ENCODE peak calls at places on chromosomes 4 and X, in four cellular contexts. T, D, F and Z are unnamed samples.

GRCh38 chr4:53306729-53307128 is 59.1 kb downstream of the SCFD2 start:
- DNase-seq in D (no peak), F (no peak), T (peak; percentile 45), Z (no peak)

GRCh38 chr4:95193391-95194224 is 355.2 kb downstream of the UNC5C start:
- DNase-seq in D (no peak), F (no peak), T (no peak), Z (no peak)

GRCh38 chr4:116015549-116015948 is 902.1 kb upstream of the NDST4 start:
- DNase-seq in D (no peak), F (no peak), T (no peak), Z (no peak)

GRCh38 chr4:140096921-140097320 is 57.1 kb downstream of the MAML3 start:
- DNase-seq in D (no peak), F (no peak), T (peak; percentile 44), Z (no peak)

GRCh38 chrX:18582910-18583493 is 88.9 kb downstream of the RS1 start:
- DNase-seq in F (peak; percentile 19), D (no peak), T (peak; percentile 10), Z (no peak)

GRCh38 chr4:8907596-8908205 is 36.1 kb upstream of the HMX1 start:
- DNase-seq in F (no peak), T (no peak), D (peak; percentile 24), Z (peak; percentile 39)

GRCh38 chrX:63250253-63250868 is 100.8 kb downstream of the SPIN4 start:
- DNase-seq in T (peak; percentile 85), F (peak; percentile 85), D (peak; percentile 38), Z (no peak)

GRCh38 chrX:101550362-101550761 is at the start of gene ARMCX1:
- DNase-seq in F (peak; percentile 65), D (peak; percentile 75), T (peak; percentile 74), Z (peak; percentile 23)

GRCh38 chr4:98643760-98644159 is 14.7 kb downstream of the TSPAN5 start:
- DNase-seq in T (no peak), F (no peak), D (no peak), Z (no peak)

GRCh38 chr4:38154251-38154650 is 194.1 kb downstream of the PTTG2 start:
- DNase-seq in D (no peak), F (no peak), T (peak; percentile 47), Z (no peak)

GRCh38 chr4:24557036-24558022 is 27.0 kb downstream of the DHX15 start:
- DNase-seq in F (no peak), D (no peak), T (peak; percentile 63), Z (no peak)

GRCh38 chr4:74545488-74545887 is 100.6 kb downstream of the AREG start:
- DNase-seq in F (no peak), D (no peak), T (no peak), Z (no peak)

GRCh38 chr4:137370699-137371098 is 161.6 kb downstream of the PCDH18 start:
- DNase-seq in T (peak; percentile 26), F (no peak), D (no peak), Z (no peak)

GRCh38 chr4:38609614-38610013 is 54.4 kb upstream of the KLF3 start:
- DNase-seq in D (peak; percentile 31), T (no peak), F (peak; percentile 20), Z (no peak)

GRCh38 chr4:185219551-185220344 is 10.3 kb downstream of the SNX25 start:
- DNase-seq in F (no peak), T (peak; percentile 78), D (no peak), Z (no peak)

DNA sequence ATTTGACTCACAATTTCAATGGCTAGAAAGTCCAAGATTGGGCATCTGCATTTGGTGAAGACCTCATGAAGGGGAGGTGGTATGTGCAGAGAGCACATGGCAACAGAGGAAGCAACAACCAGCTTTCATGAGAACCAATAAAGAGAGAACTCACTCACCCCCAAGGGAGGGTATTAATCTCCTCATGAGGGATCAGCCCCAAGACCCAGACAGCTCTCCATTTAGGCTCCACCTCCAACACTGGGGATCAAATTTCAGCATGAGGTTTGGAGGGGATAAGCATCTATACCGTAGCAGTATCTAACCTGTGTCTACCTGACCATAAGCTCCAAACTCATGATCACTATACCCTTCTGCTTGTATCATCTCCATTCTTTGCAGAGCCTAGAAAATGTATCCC is 9.3 kb upstream of the TBC1D19 start:
- DNase-seq in T (no peak), D (no peak), F (peak; percentile 18), Z (no peak)
- H2BK5ac ChIP-seq in T (no peak overlapping the region), D (no peak overlapping the region), F (no peak overlapping the region), Z (no peak overlapping the region)

GRCh38 chr4:145635117-145635516 is 15.9 kb downstream of the MMAA start:
- DNase-seq in T (no peak), F (no peak), D (no peak), Z (no peak)

GRCh38 chr4:145643295-145643694 is 24.1 kb downstream of the MMAA start:
- DNase-seq in F (no peak), T (no peak), D (no peak), Z (no peak)

GRCh38 chr4:145635630-145636029 is 16.4 kb downstream of the MMAA start:
- DNase-seq in D (no peak), F (no peak), T (no peak), Z (no peak)

DNA sequence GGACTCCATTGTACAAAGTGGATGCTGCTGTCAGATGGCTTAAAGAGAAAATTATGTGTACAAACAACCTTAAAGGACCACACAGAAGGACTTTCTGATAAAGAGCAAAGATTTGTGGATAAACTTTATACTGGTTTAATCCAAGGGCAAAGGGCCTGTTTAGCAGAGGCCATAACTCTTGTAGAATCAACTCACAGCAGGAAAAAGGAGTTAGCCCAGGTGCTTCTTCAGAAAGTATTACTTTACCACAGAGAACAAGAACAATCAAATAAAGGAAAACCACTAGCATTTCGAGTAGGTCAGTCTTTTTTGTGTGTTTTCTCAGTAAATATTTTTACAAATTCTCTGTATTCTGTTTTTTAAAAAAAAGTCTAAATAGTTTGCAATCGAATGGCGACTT is 20.1 kb downstream of the MMAA start:
- DNase-seq in F (no peak), T (no peak), D (no peak), Z (no peak)
- H4K5ac ChIP-seq in F (no peak overlapping the region), T (no peak overlapping the region), D (no peak overlapping the region), Z (no peak overlapping the region)

GRCh38 chr4:183098080-183098722 is 856 bp upstream of the WWC2 start:
- DNase-seq in F (no peak), D (no peak), T (peak; percentile 50), Z (no peak)
- H3K56ac ChIP-seq in F (peak overlapping the region; percentile 96), D (no peak overlapping the region), T (peak overlapping the region; percentile 93), Z (peak overlapping the region; percentile 85)

DNA sequence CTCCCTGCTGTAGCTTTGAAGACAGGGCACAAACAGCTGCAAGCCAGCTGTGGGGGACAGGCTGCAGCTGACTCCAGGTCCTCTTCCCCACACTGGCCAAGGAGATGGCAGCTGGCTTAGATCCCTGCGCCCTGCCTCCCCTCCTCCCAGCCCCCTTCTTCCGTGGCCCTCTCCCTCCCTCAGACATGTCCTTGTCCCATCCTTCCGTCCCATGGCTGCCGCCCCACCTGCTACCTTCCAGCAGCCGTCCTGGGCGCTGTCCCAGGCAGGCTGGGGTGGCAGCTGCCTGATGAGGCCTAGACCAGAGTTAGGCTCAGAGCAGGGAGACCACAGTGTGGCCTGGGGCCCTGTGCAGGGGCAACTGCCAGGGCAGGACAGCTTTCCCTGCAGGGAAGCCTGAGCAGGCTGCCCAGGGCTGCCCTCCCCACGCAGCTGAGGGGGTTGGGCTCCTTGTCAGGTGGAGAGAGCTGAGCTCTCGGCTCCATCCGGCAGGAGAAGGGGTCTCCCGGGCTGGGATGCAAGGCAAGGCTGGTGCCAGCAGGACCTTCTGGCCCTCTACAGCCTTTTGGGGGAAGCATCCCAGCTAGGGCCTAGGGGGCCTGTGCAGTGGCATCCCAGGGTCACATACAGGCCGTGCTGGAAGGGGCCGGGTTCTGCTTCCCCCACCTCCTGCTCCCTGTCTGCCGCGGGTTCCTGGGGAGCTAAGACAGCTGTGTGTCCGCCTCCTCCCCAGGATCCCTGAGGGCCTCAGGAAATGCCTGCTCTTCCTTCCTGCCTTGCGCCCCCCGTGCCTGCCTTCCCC is 3.2 kb upstream of the BGN start:
- DNase-seq in T (no peak), F (no peak), D (no peak), Z (no peak)
- H2BK5ac ChIP-seq in T (peak overlapping the region; percentile 61), F (no peak overlapping the region), D (no peak overlapping the region), Z (no peak overlapping the region)

DNA sequence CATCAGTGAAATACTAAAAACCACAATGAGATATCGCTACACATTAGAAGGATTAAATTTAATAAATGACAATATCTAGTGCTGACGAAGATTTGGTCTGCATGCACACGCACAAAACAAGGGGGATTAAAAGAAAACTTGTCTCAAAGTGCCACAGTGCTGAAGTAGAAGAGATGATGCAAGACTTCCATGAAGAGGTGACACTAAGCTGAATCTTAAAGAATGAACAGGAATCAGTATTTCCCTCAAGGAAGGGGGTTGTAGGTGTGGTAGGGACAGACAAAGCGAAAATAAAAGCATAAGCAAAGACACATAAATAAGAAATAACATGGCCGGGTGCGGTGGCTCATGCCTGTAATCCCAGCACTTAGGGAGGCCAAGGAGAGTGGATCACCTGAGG is 33.5 kb downstream of the CNOT6L start:
- DNase-seq in T (no peak), D (no peak), F (no peak), Z (no peak)
- H4K5ac ChIP-seq in T (no peak overlapping the region), D (no peak overlapping the region), F (no peak overlapping the region), Z (no peak overlapping the region)

GRCh38 chr4:183182873-183183725 is 84.0 kb downstream of the WWC2 start:
- DNase-seq in T (peak; percentile 91), D (peak; percentile 94), F (peak; percentile 100), Z (peak; percentile 70)
- H3K56ac ChIP-seq in T (no peak overlapping the region), D (no peak overlapping the region), F (no peak overlapping the region), Z (no peak overlapping the region)

GRCh38 chrX:253451-254297 is 27.5 kb upstream of the PLCXD1 start:
- DNase-seq in D (no peak), T (no peak), F (no peak), Z (no peak)
- H2BK5ac ChIP-seq in D (no peak overlapping the region), T (no peak overlapping the region), F (no peak overlapping the region), Z (no peak overlapping the region)

GRCh38 chr4:72394264-72394663 is 174.8 kb downstream of the ADAMTS3 start:
- DNase-seq in T (peak; percentile 19), D (no peak), F (no peak), Z (no peak)
- H4K5ac ChIP-seq in T (no peak overlapping the region), D (no peak overlapping the region), F (no peak overlapping the region), Z (no peak overlapping the region)

DNA sequence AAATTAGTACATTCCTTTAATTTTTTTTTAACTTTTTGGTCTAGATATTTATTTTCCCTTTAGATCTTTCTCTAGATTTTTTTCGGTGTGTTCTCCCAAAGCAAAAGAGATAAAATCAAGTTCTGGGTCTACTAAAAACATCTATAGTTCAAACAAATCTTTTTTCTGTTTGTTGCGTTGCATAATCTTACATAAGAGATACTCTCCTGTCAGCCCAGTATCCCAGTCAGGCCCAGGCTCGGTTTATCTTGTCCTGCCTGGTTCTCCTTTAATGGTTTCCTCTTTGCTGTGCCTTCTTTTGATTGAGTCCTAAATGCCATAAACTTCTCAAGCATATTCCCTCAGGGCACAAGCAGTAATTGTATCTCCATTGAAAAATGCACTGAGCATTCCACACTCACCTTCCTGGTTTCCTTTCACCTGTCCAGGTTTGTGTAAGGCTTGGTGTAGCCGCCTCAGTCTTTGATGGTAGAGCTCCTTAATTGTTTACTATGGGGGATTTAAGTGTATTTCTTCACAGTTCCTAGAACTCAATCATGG is 104.9 kb downstream of the TMEM131L start:
- DNase-seq in T (no peak), D (no peak), F (no peak), Z (no peak)
- H3K56ac ChIP-seq in T (no peak overlapping the region), D (no peak overlapping the region), F (no peak overlapping the region), Z (no peak overlapping the region)

GRCh38 chr4:1775731-1776500 is 17.2 kb upstream of the FGFR3 start:
- DNase-seq in F (no peak), D (no peak), T (no peak), Z (no peak)

GRCh38 chr4:1772869-1773538 is 20.1 kb upstream of the FGFR3 start:
- DNase-seq in F (no peak), D (no peak), T (no peak), Z (no peak)

GRCh38 chr4:1776521-1777161 is 16.5 kb upstream of the FGFR3 start:
- DNase-seq in D (no peak), F (no peak), T (no peak), Z (no peak)

GRCh38 chr4:1771555-1772305 is 21.4 kb upstream of the FGFR3 start:
- DNase-seq in D (no peak), T (no peak), F (no peak), Z (no peak)

GRCh38 chr4:1773754-1774153 is 19.3 kb upstream of the FGFR3 start:
- DNase-seq in F (no peak), T (no peak), D (no peak), Z (no peak)
- H2BK5ac ChIP-seq in F (no peak overlapping the region), T (no peak overlapping the region), D (no peak overlapping the region), Z (peak overlapping the region; percentile 16)